ENCODE peak calls at places on chromosomes 6 and 20, in nine cellular contexts. One of them, this sample, is unnamed.

GRCh38 chr6:158758464-158758863 is 60.7 kb downstream of the EZR start:
- DNase-seq in adrenal gland: no peak
- DNase-seq in upper lobe of right lung: no peak
- DNase-seq in astrocyte: no peak
- DNase-seq in spleen: no peak
- DNase-seq in fibroblast of pulmonary artery: peak; percentile 15
- DNase-seq in left ventricle myocardium inferior: no peak
- DNase-seq in AG10803: no peak
- DNase-seq in A549: no peak
- DNase-seq in this sample: peak; percentile 98

GRCh38 chr6:144675231-144675861 is 390.2 kb downstream of the UTRN start:
- DNase-seq in left ventricle myocardium inferior: no peak
- DNase-seq in fibroblast of pulmonary artery: peak; percentile 65
- DNase-seq in AG10803: peak; percentile 64
- DNase-seq in spleen: no peak
- DNase-seq in upper lobe of right lung: no peak
- DNase-seq in A549: no peak
- DNase-seq in astrocyte: peak; percentile 81
- DNase-seq in adrenal gland: no peak
- DNase-seq in this sample: no peak

GRCh38 chr6:16278048-16278724 is 39.8 kb downstream of the GMPR start:
- DNase-seq in adrenal gland: no peak
- DNase-seq in upper lobe of right lung: no peak
- DNase-seq in A549: no peak
- DNase-seq in spleen: no peak
- DNase-seq in fibroblast of pulmonary artery: no peak
- DNase-seq in AG10803: no peak
- DNase-seq in astrocyte: no peak
- DNase-seq in left ventricle myocardium inferior: no peak
- DNase-seq in this sample: no peak

GRCh38 chr6:6931047-6932025 is 176.4 kb upstream of the RREB1 start:
- DNase-seq in fibroblast of pulmonary artery: no peak
- DNase-seq in astrocyte: no peak
- DNase-seq in A549: no peak
- DNase-seq in upper lobe of right lung: no peak
- DNase-seq in spleen: no peak
- DNase-seq in adrenal gland: no peak
- DNase-seq in left ventricle myocardium inferior: no peak
- DNase-seq in AG10803: no peak
- DNase-seq in this sample: peak; percentile 83

GRCh38 chr6:17045581-17046322 is 56.1 kb upstream of the STMND1 start:
- DNase-seq in A549: no peak
- DNase-seq in AG10803: peak; percentile 95
- DNase-seq in astrocyte: peak; percentile 63
- DNase-seq in fibroblast of pulmonary artery: peak; percentile 48
- DNase-seq in left ventricle myocardium inferior: no peak
- DNase-seq in spleen: no peak
- DNase-seq in adrenal gland: no peak
- DNase-seq in upper lobe of right lung: no peak
- DNase-seq in this sample: no peak

GRCh38 chr6:168194732-168195565 is 115.9 kb upstream of the FRMD1 start:
- DNase-seq in A549: no peak
- DNase-seq in AG10803: no peak
- DNase-seq in adrenal gland: no peak
- DNase-seq in spleen: no peak
- DNase-seq in astrocyte: no peak
- DNase-seq in left ventricle myocardium inferior: no peak
- DNase-seq in upper lobe of right lung: peak; percentile 55
- DNase-seq in fibroblast of pulmonary artery: no peak
- DNase-seq in this sample: no peak

GRCh38 chr20:25136643-25137559 is 55.0 kb upstream of the VSX1 start:
- DNase-seq in adrenal gland: no peak
- DNase-seq in spleen: no peak
- DNase-seq in upper lobe of right lung: no peak
- DNase-seq in A549: peak; percentile 87
- DNase-seq in astrocyte: peak; percentile 87
- DNase-seq in left ventricle myocardium inferior: peak; percentile 65
- DNase-seq in fibroblast of pulmonary artery: peak; percentile 85
- DNase-seq in AG10803: peak; percentile 95
- DNase-seq in this sample: no peak

GRCh38 chr6:85473748-85474147 is 23.9 kb downstream of the NT5E start:
- DNase-seq in AG10803: no peak
- DNase-seq in A549: no peak
- DNase-seq in fibroblast of pulmonary artery: no peak
- DNase-seq in adrenal gland: no peak
- DNase-seq in left ventricle myocardium inferior: no peak
- DNase-seq in spleen: no peak
- DNase-seq in upper lobe of right lung: no peak
- DNase-seq in astrocyte: no peak
- DNase-seq in this sample: no peak

GRCh38 chr6:155782320-155782730 is 326.7 kb upstream of the NOX3 start:
- DNase-seq in astrocyte: peak; percentile 99
- DNase-seq in A549: peak; percentile 19
- DNase-seq in AG10803: peak; percentile 60
- DNase-seq in spleen: no peak
- DNase-seq in adrenal gland: no peak
- DNase-seq in fibroblast of pulmonary artery: peak; percentile 93
- DNase-seq in upper lobe of right lung: no peak
- DNase-seq in left ventricle myocardium inferior: no peak
- DNase-seq in this sample: no peak

GRCh38 chr20:58106143-58106750 is 122.2 kb downstream of the ANKRD60 start:
- DNase-seq in astrocyte: no peak
- DNase-seq in spleen: no peak
- DNase-seq in fibroblast of pulmonary artery: no peak
- DNase-seq in AG10803: no peak
- DNase-seq in adrenal gland: no peak
- DNase-seq in upper lobe of right lung: no peak
- DNase-seq in A549: no peak
- DNase-seq in left ventricle myocardium inferior: no peak
- DNase-seq in this sample: no peak

GRCh38 chr20:9344080-9344920 is 170.1 kb upstream of the LAMP5 start:
- DNase-seq in spleen: no peak
- DNase-seq in fibroblast of pulmonary artery: peak; percentile 71
- DNase-seq in astrocyte: peak; percentile 49
- DNase-seq in AG10803: peak; percentile 68
- DNase-seq in upper lobe of right lung: no peak
- DNase-seq in A549: no peak
- DNase-seq in left ventricle myocardium inferior: no peak
- DNase-seq in adrenal gland: peak; percentile 30
- DNase-seq in this sample: no peak

DNA sequence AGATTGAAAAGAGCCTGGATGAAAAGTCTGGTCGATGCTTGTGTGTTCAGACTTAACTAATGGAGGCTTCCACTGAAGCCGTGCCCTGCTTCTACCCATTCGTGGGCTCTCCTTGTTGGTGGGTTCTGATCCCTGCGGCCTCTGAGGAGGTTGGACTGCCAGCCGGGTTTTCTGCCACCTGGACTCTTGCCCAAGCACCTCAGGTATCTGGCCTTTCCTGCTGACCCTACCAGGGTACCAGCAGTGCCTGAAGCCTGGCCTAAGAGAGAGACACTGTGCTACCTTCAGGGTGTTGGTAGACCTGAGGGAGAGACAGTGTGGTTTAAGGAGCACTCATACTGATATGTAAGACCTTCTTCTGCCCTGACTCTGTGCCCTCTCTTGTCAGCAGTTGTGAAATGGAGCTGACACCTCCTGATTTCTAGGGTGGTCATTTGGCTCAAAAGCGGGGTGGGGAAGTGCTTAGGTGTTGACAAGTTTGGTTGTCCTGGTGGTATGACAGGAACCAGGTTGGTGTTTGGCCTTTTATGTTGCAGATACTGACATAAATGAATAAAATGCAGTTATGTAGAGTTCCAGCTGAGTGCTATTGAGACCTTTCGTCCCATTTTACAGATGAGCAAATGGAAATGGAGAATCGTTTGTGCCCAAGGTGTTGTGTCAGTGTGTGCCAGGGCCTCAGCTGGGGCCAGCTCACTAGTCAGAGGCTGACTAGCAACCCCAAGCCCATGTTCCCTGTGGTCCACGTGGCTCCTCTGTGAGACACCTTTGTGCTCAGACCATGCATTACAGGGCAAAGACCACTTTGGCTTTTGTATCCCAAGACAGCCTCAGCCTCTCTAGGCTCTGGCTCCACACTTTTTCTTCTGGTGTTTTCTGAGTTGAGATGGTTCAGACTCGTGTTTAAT is 3.1 kb downstream of the PLCG1 start:
- DNase-seq in fibroblast of pulmonary artery: no peak
- DNase-seq in adrenal gland: no peak
- DNase-seq in spleen: no peak
- DNase-seq in upper lobe of right lung: peak; percentile 55
- DNase-seq in A549: no peak
- DNase-seq in left ventricle myocardium inferior: no peak
- DNase-seq in AG10803: no peak
- DNase-seq in astrocyte: no peak
- DNase-seq in this sample: no peak
- TF ChIP-seq CTCF in fibroblast of pulmonary artery: no peak
- TF ChIP-seq CTCF in adrenal gland: no peak
- TF ChIP-seq CTCF in spleen: no peak
- TF ChIP-seq CTCF in upper lobe of right lung: no peak
- TF ChIP-seq CTCF in A549: no peak
- TF ChIP-seq CTCF in left ventricle myocardium inferior: no peak
- TF ChIP-seq CTCF in AG10803: no peak
- TF ChIP-seq CTCF in astrocyte: no peak
- TF ChIP-seq CTCF in this sample: no peak

DNA sequence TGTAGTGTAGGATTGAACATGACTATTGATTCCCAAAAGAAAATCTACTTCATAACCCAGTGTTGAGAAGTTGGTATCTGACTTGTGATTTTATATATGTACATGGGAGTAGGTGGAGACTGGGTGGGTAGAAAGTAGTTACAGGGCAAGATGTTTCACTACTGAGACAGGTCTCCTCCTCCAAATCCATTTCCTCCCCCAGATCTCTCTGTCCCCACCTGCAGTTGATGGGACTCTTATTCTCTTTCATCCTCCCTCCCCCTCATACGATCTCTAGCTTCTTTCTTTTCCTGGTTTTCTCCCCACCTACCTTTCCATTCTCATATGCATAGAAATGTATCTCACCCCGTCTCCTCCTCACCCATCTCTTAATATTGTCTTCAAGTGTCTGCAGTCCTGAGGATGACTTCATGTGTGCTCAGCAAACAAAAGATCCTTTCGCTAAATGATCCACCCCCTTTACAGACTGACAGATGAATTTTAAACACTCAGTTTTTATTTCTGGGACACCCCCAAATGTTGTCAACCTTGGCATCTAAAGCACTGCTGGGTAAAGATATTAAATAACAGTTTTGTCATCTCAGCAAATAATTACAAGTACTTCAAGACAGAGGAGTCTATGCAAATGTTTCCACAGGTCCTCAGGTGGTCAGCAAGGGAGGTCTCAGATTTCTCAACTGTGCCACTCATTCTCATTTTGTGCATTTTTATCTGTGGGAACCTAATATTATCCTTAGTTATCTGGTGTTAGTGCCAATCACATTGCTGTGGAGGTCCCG is 18.7 kb upstream of the HECA start:
- DNase-seq in spleen: no peak
- DNase-seq in adrenal gland: no peak
- DNase-seq in A549: no peak
- DNase-seq in AG10803: no peak
- DNase-seq in upper lobe of right lung: no peak
- DNase-seq in fibroblast of pulmonary artery: no peak
- DNase-seq in astrocyte: no peak
- DNase-seq in left ventricle myocardium inferior: no peak
- DNase-seq in this sample: no peak
- H3K4me3 ChIP-seq in spleen: no peak overlapping the region
- H3K4me3 ChIP-seq in adrenal gland: no peak overlapping the region
- H3K4me3 ChIP-seq in A549: no peak overlapping the region
- H3K4me3 ChIP-seq in AG10803: no peak overlapping the region
- H3K4me3 ChIP-seq in upper lobe of right lung: no peak overlapping the region
- H3K4me3 ChIP-seq in fibroblast of pulmonary artery: no peak overlapping the region
- H3K4me3 ChIP-seq in astrocyte: no peak overlapping the region
- H3K4me3 ChIP-seq in left ventricle myocardium inferior: no peak overlapping the region
- H3K4me3 ChIP-seq in this sample: no peak overlapping the region

GRCh38 chr6:109009761-109010612 is 84.7 kb downstream of the SESN1 start:
- DNase-seq in adrenal gland: no peak
- DNase-seq in astrocyte: no peak
- DNase-seq in left ventricle myocardium inferior: no peak
- DNase-seq in fibroblast of pulmonary artery: no peak
- DNase-seq in spleen: no peak
- DNase-seq in upper lobe of right lung: no peak
- DNase-seq in AG10803: no peak
- DNase-seq in A549: no peak
- DNase-seq in this sample: no peak

GRCh38 chr6:109008061-109008460 is 86.6 kb downstream of the SESN1 start:
- DNase-seq in upper lobe of right lung: no peak
- DNase-seq in astrocyte: no peak
- DNase-seq in adrenal gland: no peak
- DNase-seq in fibroblast of pulmonary artery: no peak
- DNase-seq in spleen: no peak
- DNase-seq in left ventricle myocardium inferior: no peak
- DNase-seq in A549: no peak
- DNase-seq in AG10803: no peak
- DNase-seq in this sample: no peak

GRCh38 chr6:109008537-109008950 is 86.1 kb downstream of the SESN1 start:
- DNase-seq in adrenal gland: peak; percentile 24
- DNase-seq in A549: no peak
- DNase-seq in AG10803: peak; percentile 37
- DNase-seq in astrocyte: peak; percentile 42
- DNase-seq in spleen: no peak
- DNase-seq in upper lobe of right lung: no peak
- DNase-seq in fibroblast of pulmonary artery: peak; percentile 63
- DNase-seq in left ventricle myocardium inferior: no peak
- DNase-seq in this sample: no peak

GRCh38 chr6:109010703-109011102 is 83.9 kb downstream of the SESN1 start:
- DNase-seq in spleen: no peak
- DNase-seq in upper lobe of right lung: no peak
- DNase-seq in AG10803: no peak
- DNase-seq in left ventricle myocardium inferior: no peak
- DNase-seq in astrocyte: no peak
- DNase-seq in adrenal gland: no peak
- DNase-seq in A549: no peak
- DNase-seq in fibroblast of pulmonary artery: no peak
- DNase-seq in this sample: no peak

GRCh38 chr6:109008951-109009760 is 85.5 kb downstream of the SESN1 start:
- DNase-seq in spleen: peak; percentile 99
- DNase-seq in astrocyte: peak; percentile 66
- DNase-seq in fibroblast of pulmonary artery: peak; percentile 86
- DNase-seq in left ventricle myocardium inferior: peak; percentile 98
- DNase-seq in AG10803: peak; percentile 86
- DNase-seq in A549: peak; percentile 30
- DNase-seq in adrenal gland: peak; percentile 96
- DNase-seq in upper lobe of right lung: peak; percentile 98
- DNase-seq in this sample: peak; percentile 93
- TF ChIP-seq CTCF in spleen: peak; percentile 75
- TF ChIP-seq CTCF in astrocyte: no peak
- TF ChIP-seq CTCF in fibroblast of pulmonary artery: no peak
- TF ChIP-seq CTCF in left ventricle myocardium inferior: peak; percentile 59
- TF ChIP-seq CTCF in AG10803: no peak
- TF ChIP-seq CTCF in A549: no peak
- TF ChIP-seq CTCF in adrenal gland: no peak
- TF ChIP-seq CTCF in upper lobe of right lung: peak; percentile 19
- TF ChIP-seq CTCF in this sample: no peak

DNA sequence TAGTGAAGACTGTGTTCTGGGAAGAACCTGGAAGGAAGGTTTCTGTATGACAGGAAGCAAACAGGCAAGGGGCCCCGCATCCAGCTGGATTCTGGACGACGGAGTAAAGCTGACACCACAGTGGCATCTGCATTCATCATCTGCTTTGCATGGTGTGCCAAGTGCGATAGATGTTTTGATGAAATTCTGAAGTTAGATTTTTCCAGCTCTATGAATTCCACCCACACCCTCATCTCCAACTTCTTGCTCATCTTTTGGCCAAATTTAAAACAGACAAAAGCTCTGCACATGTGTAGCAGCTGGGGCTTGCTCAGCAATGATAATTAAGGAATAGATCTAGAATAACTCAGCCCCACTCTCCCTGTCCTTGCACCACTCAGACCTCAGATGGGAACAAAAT is 86.0 kb downstream of the BCAS1 start:
- DNase-seq in A549: no peak
- DNase-seq in adrenal gland: no peak
- DNase-seq in astrocyte: peak; percentile 16
- DNase-seq in AG10803: peak; percentile 92
- DNase-seq in spleen: no peak
- DNase-seq in upper lobe of right lung: no peak
- DNase-seq in fibroblast of pulmonary artery: no peak
- DNase-seq in left ventricle myocardium inferior: no peak
- DNase-seq in this sample: no peak
- H3K4me3 ChIP-seq in A549: no peak overlapping the region
- H3K4me3 ChIP-seq in adrenal gland: no peak overlapping the region
- H3K4me3 ChIP-seq in astrocyte: no peak overlapping the region
- H3K4me3 ChIP-seq in AG10803: no peak overlapping the region
- H3K4me3 ChIP-seq in spleen: no peak overlapping the region
- H3K4me3 ChIP-seq in upper lobe of right lung: no peak overlapping the region
- H3K4me3 ChIP-seq in fibroblast of pulmonary artery: no peak overlapping the region
- H3K4me3 ChIP-seq in left ventricle myocardium inferior: no peak overlapping the region
- H3K4me3 ChIP-seq in this sample: no peak overlapping the region